ENCODE peak calls at places on chromosomes 11 and 22, in six cellular contexts. U, L, P, K, A and F are unnamed samples.

GRCh38 chr22:42831712-42832111 is 25.4 kb downstream of the ARFGAP3 start:
- DNase-seq in K (no peak), L (no peak), A (no peak), U (no peak), P (no peak), F (no peak)

GRCh38 chr11:132073787-132074186 is 703.4 kb downstream of the NTM start:
- DNase-seq in K (no peak), L (no peak), P (no peak), U (no peak), A (no peak), F (no peak)

GRCh38 chr11:108871152-108871551 is 206.3 kb downstream of the DDX10 start:
- DNase-seq in P (peak), L (no peak), A (no peak), U (peak), K (peak), F (no peak)

GRCh38 chr11:60161766-60162165 is 21.1 kb downstream of the MS4A6A start:
- DNase-seq in L (no peak), K (no peak), A (no peak), P (no peak), U (no peak), F (no peak)

GRCh38 chr11:62588966-62589637 is 2.2 kb downstream of the TUT1 start:
- DNase-seq in A (no peak), P (no peak), U (no peak), K (no peak), L (no peak), F (no peak)

GRCh38 chr22:32535531-32536190 is 61.0 kb downstream of the FBXO7 start:
- DNase-seq in L (no peak), U (no peak), P (no peak), A (no peak), K (no peak), F (no peak)

GRCh38 chr11:27041141-27041869 is 690 bp downstream of the BBOX1 start:
- DNase-seq in A (no peak), P (no peak), K (no peak), L (no peak), U (no peak), F (no peak)

GRCh38 chr11:8098361-8098760 is 17.4 kb downstream of the TUB start:
- DNase-seq in A (no peak), L (peak), K (peak), U (no peak), P (no peak), F (no peak)

GRCh38 chr11:14578551-14578956 is 58.4 kb upstream of the PSMA1 start:
- DNase-seq in L (no peak), K (no peak), U (no peak), P (no peak), A (peak), F (no peak)

GRCh38 chr11:58769308-58769707 is 37.6 kb upstream of the GLYAT start:
- DNase-seq in A (no peak), K (no peak), P (no peak), U (no peak), L (no peak), F (no peak)